ENCODE peak calls at places on chromosomes 2 and 18, in nine cellular contexts. N is KBM-7, A is GOT3, H is T-cell, G is LNCaP clone FGC, V is HT1080, X is H7, W is chondrocyte, J is NCI-H69. C is an unnamed sample.
A peak's percentile ranks its signal among the peaks of the same experiment; 100 is the strongest.

GRCh38 chr2:29006092-29006985 is 25.2 kb downstream of the TOGARAM2 start:
- DNase-seq in N (no peak), A (no peak), H (no peak), G (no peak), V (no peak), X (no peak), W (no peak), J (no peak), C (no peak)

GRCh38 chr2:207418422-207418821 is 111.3 kb upstream of the CREB1 start:
- DNase-seq in N (no peak), A (no peak), H (no peak), G (no peak), V (no peak), X (no peak), W (no peak), J (no peak), C (no peak)

GRCh38 chr2:118881490-118882129 is 34.2 kb upstream of the EN1 start:
- DNase-seq in N (peak; percentile 62), A (no peak), H (peak; percentile 52), G (peak; percentile 44), V (peak; percentile 38), X (peak; percentile 48), W (no peak), J (peak; percentile 65), C (peak; percentile 42)

GRCh38 chr2:231047922-231048544 is 8.6 kb upstream of the PSMD1 start:
- DNase-seq in N (no peak), A (no peak), H (no peak), G (no peak), V (no peak), X (no peak), W (no peak), J (no peak), C (no peak)

GRCh38 chr18:76246579-76246978 is 248.5 kb downstream of the ZNF516 start:
- DNase-seq in N (no peak), A (no peak), H (no peak), G (no peak), V (no peak), X (no peak), W (no peak), J (no peak), C (no peak)

GRCh38 chr2:36478332-36478738 is 119.6 kb downstream of the FEZ2 start:
- DNase-seq in N (peak; percentile 60), A (no peak), H (no peak), G (no peak), V (peak; percentile 86), X (no peak), W (no peak), J (no peak), C (no peak)

GRCh38 chr2:37326285-37326684 is 1.7 kb upstream of the PRKD3 start:
- DNase-seq in N (no peak), A (no peak), H (no peak), G (no peak), V (peak; percentile 55), X (no peak), W (no peak), J (no peak), C (no peak)

GRCh38 chr2:32824415-32824814 is 122.3 kb upstream of the LTBP1 start:
- DNase-seq in N (no peak), A (no peak), H (no peak), G (no peak), V (no peak), X (no peak), W (no peak), J (no peak), C (no peak)

GRCh38 chr2:219269362-219270054 is 9.7 kb upstream of the DNAJB2 start:
- DNase-seq in N (no peak), A (no peak), H (no peak), G (no peak), V (no peak), X (no peak), W (peak; percentile 60), J (peak; percentile 69), C (no peak)

GRCh38 chr2:109277414-109277813 is 148.4 kb downstream of the SH3RF3 start:
- DNase-seq in N (no peak), A (no peak), H (no peak), G (no peak), V (no peak), X (no peak), W (no peak), J (no peak), C (no peak)

GRCh38 chr18:77165489-77166415 is 33.2 kb upstream of the MBP start:
- DNase-seq in N (no peak), A (no peak), H (no peak), G (no peak), V (no peak), X (peak; percentile 51), W (no peak), J (no peak), C (no peak)

GRCh38 chr2:199404841-199405240 is 52.9 kb downstream of the SATB2 start:
- DNase-seq in N (no peak), A (no peak), H (no peak), G (no peak), V (peak; percentile 18), X (no peak), W (no peak), J (no peak), C (no peak)

GRCh38 chr2:109182426-109182825 is 53.4 kb downstream of the SH3RF3 start:
- DNase-seq in N (no peak), A (no peak), H (no peak), G (no peak), V (no peak), X (no peak), W (no peak), J (no peak), C (no peak)

GRCh38 chr18:64444819-64445218 is 295.9 kb upstream of the LINC00305 start:
- DNase-seq in N (no peak), A (no peak), H (no peak), G (no peak), V (peak; percentile 58), X (no peak), W (no peak), J (peak; percentile 97), C (no peak)

GRCh38 chr2:437180-437579 is 149.3 kb upstream of the ALKAL2 start:
- DNase-seq in N (no peak), A (no peak), H (no peak), G (no peak), V (no peak), X (no peak), W (no peak), J (no peak), C (no peak)

GRCh38 chr18:61284039-61284438 is 49.2 kb upstream of the CDH20 start:
- DNase-seq in N (no peak), A (no peak), H (no peak), G (no peak), V (no peak), X (no peak), W (no peak), J (no peak), C (no peak)

GRCh38 chr2:150916434-150916833 is 345.2 kb downstream of the RBM43 start:
- DNase-seq in N (no peak), A (no peak), H (no peak), G (no peak), V (no peak), X (no peak), W (no peak), J (peak; percentile 3), C (no peak)

GRCh38 chr2:26991717-26992116 is 21.3 kb downstream of the MAPRE3 start:
- DNase-seq in N (no peak), A (no peak), H (no peak), G (no peak), V (no peak), X (no peak), W (no peak), J (no peak), C (no peak)

GRCh38 chr18:52152036-52152435 is 188.0 kb upstream of the DCC start:
- DNase-seq in N (no peak), A (no peak), H (no peak), G (no peak), V (peak; percentile 18), X (no peak), W (no peak), J (no peak), C (no peak)

GRCh38 chr2:230913406-230913805 is 11.6 kb downstream of the GPR55 start:
- DNase-seq in N (peak; percentile 81), A (no peak), H (no peak), G (no peak), V (no peak), X (peak; percentile 84), W (no peak), J (peak; percentile 31), C (no peak)

GRCh38 chr2:118800736-118801135 is 46.7 kb downstream of the EN1 start:
- DNase-seq in N (no peak), A (no peak), H (no peak), G (no peak), V (no peak), X (no peak), W (no peak), J (no peak), C (no peak)

GRCh38 chr2:209767316-209767715 is 4.3 kb upstream of the UNC80 start:
- DNase-seq in N (no peak), A (no peak), H (no peak), G (no peak), V (no peak), X (no peak), W (no peak), J (no peak), C (no peak)

GRCh38 chr2:134738150-134738865 is 19.5 kb upstream of the TMEM163 start:
- DNase-seq in N (no peak), A (no peak), H (no peak), G (no peak), V (no peak), X (no peak), W (no peak), J (no peak), C (no peak)

GRCh38 chr18:63878982-63879381 is 8.5 kb upstream of the SERPINB2 start:
- DNase-seq in N (no peak), A (no peak), H (no peak), G (no peak), V (no peak), X (no peak), W (no peak), J (no peak), C (no peak)

GRCh38 chr18:40949138-40949949 is 1005.7 kb upstream of the PIK3C3 start:
- DNase-seq in N (no peak), A (no peak), H (no peak), G (no peak), V (no peak), X (no peak), W (peak; percentile 55), J (peak; percentile 90), C (no peak)

GRCh38 chr18:59877366-59877765 is 22.4 kb upstream of the PMAIP1 start:
- DNase-seq in N (peak; percentile 87), A (no peak), H (no peak), G (no peak), V (no peak), X (no peak), W (no peak), J (no peak), C (no peak)

C was measured in central memory CD4-positive, alpha-beta T cell.